ENCODE peak calls at places on chromosomes 4 and X, in six cellular contexts. F, O, S, K, M and G are unnamed samples.
A peak's percentile ranks its signal among the peaks of the same experiment; 100 is the strongest.

GRCh38 chr4:147198411-147199051 is 252.9 kb upstream of the TTC29 start:
- DNase-seq in M (peak; percentile 51), K (no peak), O (no peak), S (no peak), F (peak; percentile 78), G (peak; percentile 41)

GRCh38 chr4:36269116-36269515 is 12.3 kb upstream of the DTHD1 start:
- DNase-seq in O (no peak), F (peak; percentile 52), M (no peak), S (no peak), K (no peak), G (no peak)

GRCh38 chrX:139930923-139931645 is 1.8 kb downstream of the ATP11C start:
- DNase-seq in K (no peak), O (peak; percentile 31), S (no peak), M (no peak), F (peak; percentile 36), G (no peak)

GRCh38 chr4:132344924-132345828 is 803.9 kb upstream of the PCDH10 start:
- DNase-seq in F (no peak), K (no peak), O (no peak), M (no peak), S (no peak), G (no peak)

GRCh38 chr4:7632341-7632740 is 197.6 kb upstream of the PSAPL1 start:
- DNase-seq in K (no peak), M (no peak), O (no peak), S (no peak), F (no peak), G (no peak)

GRCh38 chr4:125140966-125141495 is 173.7 kb upstream of the FAT4 start:
- DNase-seq in F (no peak), K (no peak), O (peak; percentile 72), S (no peak), M (no peak), G (peak; percentile 74)

GRCh38 chrX:127908369-127908768 is 143.8 kb downstream of the ACTRT1 start:
- DNase-seq in F (no peak), O (no peak), K (no peak), S (no peak), M (no peak), G (no peak)

GRCh38 chr4:118994030-118994429 is 105.4 kb downstream of the SYNPO2 start:
- DNase-seq in O (peak; percentile 77), S (no peak), K (no peak), M (no peak), F (no peak), G (peak; percentile 97)

GRCh38 chr4:102783006-102783405 is 22.2 kb upstream of the MANBA start:
- DNase-seq in M (no peak), K (no peak), S (no peak), F (no peak), O (no peak), G (peak; percentile 24)

GRCh38 chrX:46611658-46612362 is 38.2 kb downstream of the CHST7 start:
- DNase-seq in M (no peak), K (no peak), S (no peak), F (no peak), O (no peak), G (no peak)

GRCh38 chr4:156422576-156422975 is 468.9 kb upstream of the CTSO start:
- DNase-seq in K (no peak), F (no peak), M (no peak), O (no peak), S (no peak), G (no peak)

GRCh38 chr4:38075370-38076152 is 115.4 kb downstream of the PTTG2 start:
- DNase-seq in M (no peak), S (no peak), F (no peak), K (no peak), O (peak; percentile 71), G (peak; percentile 43)

GRCh38 chr4:38189445-38189844 is 229.2 kb downstream of the PTTG2 start:
- DNase-seq in O (peak; percentile 95), K (no peak), S (no peak), F (peak; percentile 53), M (no peak), G (peak; percentile 95)

GRCh38 chr4:7989654-7990053 is 50.0 kb upstream of the AFAP1 start:
- DNase-seq in O (no peak), K (no peak), S (no peak), M (no peak), F (no peak), G (no peak)

GRCh38 chrX:18047440-18047940 is 173.2 kb downstream of the BEND2 start:
- DNase-seq in F (no peak), S (no peak), M (no peak), K (no peak), O (no peak), G (no peak)

GRCh38 chrX:73262991-73263390 is 48.3 kb upstream of the NAP1L2 start:
- DNase-seq in F (peak; percentile 54), S (no peak), M (no peak), O (no peak), K (no peak), G (no peak)

GRCh38 chrX:5644786-5645185 is 583.9 kb downstream of the NLGN4X start:
- DNase-seq in O (no peak), S (peak; percentile 29), K (no peak), F (no peak), M (no peak), G (no peak)

GRCh38 chrX:136423724-136424123 is 64.0 kb upstream of the BRS3 start:
- DNase-seq in O (no peak), F (no peak), M (no peak), K (no peak), S (no peak), G (no peak)

GRCh38 chr4:185965456-185966384 is 103.2 kb upstream of the TLR3 start:
- DNase-seq in S (no peak), K (no peak), M (no peak), O (no peak), F (no peak), G (no peak)

GRCh38 chr4:139014391-139015268 is 951 bp upstream of the NOCT start:
- DNase-seq in F (peak; percentile 94), O (peak; percentile 96), S (no peak), M (no peak), K (no peak), G (peak; percentile 94)

GRCh38 chr4:8000247-8000646 is 60.6 kb upstream of the AFAP1 start:
- DNase-seq in S (no peak), M (no peak), O (no peak), K (no peak), F (no peak), G (no peak)

GRCh38 chrX:2609431-2610238 is 81.5 kb upstream of the CD99 start:
- DNase-seq in O (peak; percentile 46), M (no peak), F (peak; percentile 66), K (no peak), S (no peak), G (peak; percentile 17)

GRCh38 chrX:115425359-115425758 is 135.6 kb upstream of the PLS3 start:
- DNase-seq in F (no peak), K (no peak), O (no peak), M (no peak), S (no peak), G (no peak)
- H2BK15ac ChIP-seq in F (no peak overlapping the region), K (no peak overlapping the region), O (no peak overlapping the region), M (no peak overlapping the region), S (no peak overlapping the region), G (no peak overlapping the region)

GRCh38 chrX:40418413-40419195 is 162.2 kb upstream of the ATP6AP2 start:
- DNase-seq in F (no peak), K (no peak), O (no peak), S (no peak), M (no peak), G (no peak)

GRCh38 chrX:40410859-40411258 is 169.9 kb upstream of the ATP6AP2 start:
- DNase-seq in K (no peak), F (no peak), S (no peak), O (no peak), M (no peak), G (no peak)

GRCh38 chrX:40415675-40416074 is 165.1 kb upstream of the ATP6AP2 start:
- DNase-seq in S (no peak), O (no peak), M (no peak), F (no peak), K (no peak), G (no peak)

GRCh38 chrX:40411350-40412111 is 169.2 kb upstream of the ATP6AP2 start:
- DNase-seq in O (no peak), K (no peak), F (peak; percentile 48), M (no peak), S (peak; percentile 54), G (no peak)

DNA sequence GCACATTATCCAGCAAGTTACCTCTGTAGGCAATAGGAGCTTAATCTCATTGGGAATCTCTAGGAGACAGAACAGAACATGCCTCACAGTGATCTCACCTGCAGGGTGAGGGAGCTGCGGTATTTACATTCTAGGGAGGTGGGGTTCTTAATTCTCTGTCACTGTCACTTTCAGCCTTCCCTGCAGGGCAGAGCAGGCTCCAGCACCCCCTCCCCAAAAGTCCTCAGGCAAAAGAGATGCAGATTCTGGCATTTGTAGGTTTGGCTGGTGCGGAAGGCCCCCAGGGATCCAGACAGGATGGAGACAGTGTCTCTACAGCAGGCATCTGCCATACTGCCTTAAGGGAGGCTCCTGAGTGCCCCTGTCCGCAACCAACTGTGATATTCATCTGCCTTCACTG is 166.4 kb upstream of the ATP6AP2 start:
- DNase-seq in S (peak; percentile 35), M (no peak), K (no peak), F (peak; percentile 85), O (no peak), G (no peak)
- H2BK120ac ChIP-seq in S (no peak overlapping the region), M (no peak overlapping the region), K (no peak overlapping the region), F (no peak overlapping the region), O (no peak overlapping the region), G (no peak overlapping the region)

DNA sequence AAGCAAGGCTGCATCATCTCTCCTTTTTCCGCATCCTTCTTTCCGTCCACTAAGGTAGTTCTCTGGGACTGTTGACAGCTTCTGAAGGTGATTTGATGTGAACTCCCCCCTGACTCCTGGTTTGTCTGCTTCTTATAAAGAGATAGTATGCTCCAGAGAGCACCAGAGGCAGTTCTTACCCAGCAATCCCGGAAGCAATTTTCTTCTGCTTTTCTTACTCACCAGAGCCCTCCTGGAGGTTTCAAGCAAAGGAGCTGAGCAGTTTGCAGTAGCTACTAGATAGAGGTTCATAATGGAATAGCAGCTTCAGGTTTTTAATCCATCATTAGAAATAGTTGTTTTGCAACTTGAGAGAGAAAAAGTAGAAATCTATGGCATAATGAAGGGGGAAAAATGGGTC is 151.1 kb downstream of the PALLD start:
- DNase-seq in O (no peak), M (no peak), K (no peak), F (peak; percentile 65), S (no peak), G (no peak)
- H2BK15ac ChIP-seq in O (no peak overlapping the region), M (no peak overlapping the region), K (no peak overlapping the region), F (no peak overlapping the region), S (no peak overlapping the region), G (no peak overlapping the region)

GRCh38 chr4:89599026-89599425 is 237.9 kb downstream of the SNCA start:
- DNase-seq in S (no peak), O (no peak), K (no peak), M (no peak), F (no peak), G (no peak)

GRCh38 chr4:89598602-89599001 is 238.4 kb downstream of the SNCA start:
- DNase-seq in F (peak; percentile 48), K (no peak), S (no peak), O (peak; percentile 21), M (no peak), G (peak; percentile 17)
- H2BK120ac ChIP-seq in F (no peak overlapping the region), K (no peak overlapping the region), S (no peak overlapping the region), O (no peak overlapping the region), M (no peak overlapping the region), G (no peak overlapping the region)

DNA sequence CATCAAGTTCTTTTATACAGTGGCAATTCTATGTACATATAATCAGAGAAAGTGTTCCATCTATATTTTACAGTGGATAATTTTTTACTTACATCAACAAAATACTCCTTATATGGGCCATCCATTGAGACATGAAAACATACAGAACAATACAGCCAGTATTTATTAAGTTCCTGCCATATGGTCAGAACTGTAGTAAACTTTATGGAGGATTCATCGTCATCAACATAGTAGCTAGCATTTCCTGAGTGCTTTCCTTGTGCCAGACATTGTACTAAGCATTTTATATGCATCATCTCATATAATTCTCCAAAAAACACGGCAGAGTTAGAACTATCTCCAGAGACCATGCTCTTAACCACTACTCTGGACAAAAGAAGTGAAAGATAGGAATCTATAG is 170.1 kb downstream of the CEP135 start:
- DNase-seq in O (no peak), S (no peak), F (no peak), K (no peak), M (no peak), G (no peak)
- H2BK15ac ChIP-seq in O (no peak overlapping the region), S (no peak overlapping the region), F (no peak overlapping the region), K (no peak overlapping the region), M (no peak overlapping the region), G (no peak overlapping the region)